ENCODE peak calls at places on chromosomes 5 and 9, in six cellular contexts. P is fibroblast of pulmonary artery, I is GM12878, B is dorsolateral prefrontal cortex, R is heart left ventricle, N is kidney. Y is an unnamed sample.

GRCh38 chr5:37734114-37734513 is 105.7 kb downstream of the GDNF start:
- DNase-seq in R (no peak), B (no peak), P (no peak), N (no peak), I (no peak), Y (no peak)

GRCh38 chr5:150636391-150637244 is 3.8 kb upstream of the SYNPO start:
- DNase-seq in B (no peak), R (peak), N (peak), I (no peak), P (peak), Y (no peak)

GRCh38 chr9:16321461-16322119 is 548.9 kb downstream of the BNC2 start:
- DNase-seq in B (no peak), P (peak), N (peak), R (no peak), I (no peak), Y (no peak)

GRCh38 chr9:110923601-110924000 is 114.7 kb downstream of the LPAR1 start:
- DNase-seq in N (no peak), I (no peak), B (no peak), R (no peak), P (no peak), Y (no peak)

GRCh38 chr9:109114670-109115069 is 5.1 kb downstream of the TMEM245 start:
- DNase-seq in P (peak), R (no peak), I (no peak), N (no peak), B (no peak), Y (no peak)

GRCh38 chr5:60350794-60351193 is 349.2 kb downstream of the DEPDC1B start:
- DNase-seq in P (no peak), N (no peak), B (peak), R (no peak), I (no peak), Y (no peak)

GRCh38 chr5:151924564-151925395 is at the start of gene GLRA1:
- DNase-seq in N (peak), B (peak), P (peak), I (no peak), R (peak), Y (no peak)

GRCh38 chr9:137671196-137671538 is 52.4 kb downstream of the EHMT1 start:
- DNase-seq in N (no peak), B (no peak), P (no peak), R (no peak), I (no peak), Y (no peak)

GRCh38 chr5:107812570-107813141 is 141.9 kb upstream of the EFNA5 start:
- DNase-seq in R (peak), N (no peak), P (peak), B (no peak), I (peak), Y (peak)

GRCh38 chr9:114339130-114339908 is 9.7 kb downstream of the ORM2 start:
- DNase-seq in B (no peak), N (peak), R (no peak), I (peak), P (peak), Y (no peak)

GRCh38 chr5:53418844-53419243 is 61.6 kb upstream of the FST start:
- DNase-seq in P (peak), R (no peak), B (no peak), N (no peak), I (no peak), Y (no peak)

GRCh38 chr5:34652916-34653315 is 3.2 kb upstream of the RAI14 start:
- DNase-seq in I (no peak), B (no peak), P (peak), R (no peak), N (no peak), Y (no peak)

GRCh38 chr9:134996591-134997530 is 79.1 kb upstream of the FCN1 start:
- DNase-seq in I (no peak), B (no peak), N (peak), P (no peak), R (no peak), Y (no peak)

GRCh38 chr9:120715331-120715924 is 1.2 kb upstream of the MEGF9 start:
- DNase-seq in R (peak), N (peak), P (peak), I (no peak), B (peak), Y (no peak)

GRCh38 chr5:93596676-93597441 is 13.8 kb downstream of the NR2F1 start:
- DNase-seq in R (no peak), I (no peak), B (peak), N (peak), P (no peak), Y (no peak)

GRCh38 chr9:131997779-131998178 is 81.9 kb downstream of the MED27 start:
- DNase-seq in P (peak), N (no peak), R (peak), I (no peak), B (peak), Y (no peak)

GRCh38 chr9:91734371-91734981 is 215.6 kb downstream of the ROR2 start:
- DNase-seq in N (peak), P (peak), R (peak), B (peak), I (no peak), Y (no peak)

GRCh38 chr5:5304361-5305035 is 118.0 kb upstream of the ICE1 start:
- DNase-seq in N (no peak), R (no peak), P (no peak), B (no peak), I (no peak), Y (no peak)

GRCh38 chr5:32991416-32991805 is 280.3 kb downstream of the NPR3 start:
- DNase-seq in P (no peak), B (no peak), R (no peak), N (no peak), I (no peak), Y (no peak)
- H3K4me3 ChIP-seq in P (no peak), B (no peak), R (no peak), N (no peak), I (no peak), Y (no peak)

DNA sequence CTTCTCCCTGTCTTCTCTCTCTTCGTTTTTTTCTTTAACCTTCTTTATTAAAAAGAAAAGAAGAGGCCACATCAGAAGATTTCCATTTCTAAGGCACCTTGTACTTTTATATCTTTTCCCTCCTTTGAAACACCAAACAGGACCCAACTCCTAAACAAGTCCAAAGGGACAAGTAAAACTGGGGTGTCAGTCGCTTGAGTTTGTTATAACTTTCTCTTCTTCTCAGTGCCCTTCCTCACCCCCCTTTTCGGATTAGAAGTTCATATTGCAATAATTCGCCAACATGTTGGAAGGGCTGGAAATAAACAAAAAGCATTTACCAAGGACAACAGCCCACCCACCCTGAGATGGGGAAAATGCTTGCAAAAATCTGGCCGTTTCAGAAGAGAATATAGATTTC is 148.9 kb upstream of the KLF4 start:
- DNase-seq in P (no peak), R (no peak), B (no peak), I (no peak), N (no peak), Y (no peak)
- H3K4me3 ChIP-seq in P (peak), R (peak), B (peak), I (no peak), N (peak), Y (no peak)

DNA sequence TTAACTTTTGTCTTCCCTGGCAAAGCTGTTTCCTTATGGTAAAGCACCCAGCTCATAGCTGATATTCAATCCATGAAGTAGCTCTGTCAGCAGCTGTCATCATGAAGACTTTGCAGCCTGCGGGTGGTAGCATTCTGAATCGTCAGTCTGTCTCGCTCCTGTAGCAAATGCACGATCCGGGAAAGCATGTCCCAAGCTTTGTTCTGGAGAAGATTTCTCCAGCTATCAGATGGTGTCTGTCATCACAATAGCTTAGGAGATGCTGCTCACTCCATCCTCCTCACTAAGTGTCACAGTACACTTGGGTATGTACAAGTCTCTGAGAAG is 191.3 kb upstream of the MSX2 start:
- DNase-seq in I (no peak), R (no peak), N (no peak), B (no peak), P (no peak), Y (no peak)
- H3K4me3 ChIP-seq in I (no peak), R (no peak), N (no peak), B (no peak), P (no peak), Y (no peak)

DNA sequence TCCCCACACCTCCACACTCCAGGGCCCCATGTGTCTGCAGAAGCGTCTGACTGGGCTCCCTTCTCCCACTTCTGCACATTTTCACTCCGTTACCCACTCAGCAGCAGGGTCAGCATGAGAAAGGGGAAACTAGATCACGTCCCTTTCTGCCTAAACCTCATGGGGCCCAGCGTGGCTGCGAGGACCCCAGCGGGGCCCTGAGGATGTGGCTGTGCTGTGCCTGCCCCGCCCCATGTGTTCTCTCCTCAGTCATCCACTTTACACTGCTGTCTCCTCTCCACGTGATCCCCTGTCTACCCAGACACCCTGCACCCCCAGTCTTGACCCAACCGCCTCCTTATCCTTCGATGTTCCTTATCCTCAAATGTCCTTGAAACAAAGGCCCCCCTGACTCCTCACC is 59.8 kb upstream of the OTULINL start:
- DNase-seq in P (no peak), R (no peak), B (no peak), N (no peak), I (no peak), Y (no peak)
- H3K4me3 ChIP-seq in P (no peak), R (no peak), B (no peak), N (no peak), I (no peak), Y (no peak)

Y was measured in GM12864.